ENCODE peak calls at places on chromosome 5, in four cellular contexts. F, Y, C and I are unnamed samples.
A peak's percentile ranks its signal among the peaks of the same experiment; 100 is the strongest.

GRCh38 chr5:59790399-59791130 is 103.0 kb downstream of the PDE4D start:
- DNase-seq in F (no peak), Y (no peak), C (no peak), I (no peak)

GRCh38 chr5:37665272-37665671 is 174.6 kb downstream of the GDNF start:
- DNase-seq in F (no peak), Y (no peak), C (no peak), I (no peak)

GRCh38 chr5:168721354-168721753 is 142.2 kb upstream of the PANK3 start:
- DNase-seq in F (no peak), Y (no peak), C (no peak), I (no peak)

GRCh38 chr5:16536246-16536645 is 70.6 kb upstream of the ZNF622 start:
- DNase-seq in F (no peak), Y (no peak), C (no peak), I (peak; percentile 7)

GRCh38 chr5:2906302-2907090 is 155.0 kb upstream of the IRX2 start:
- DNase-seq in F (no peak), Y (no peak), C (no peak), I (no peak)

GRCh38 chr5:74546796-74547195 is 93.7 kb downstream of the ENC1 start:
- DNase-seq in F (no peak), Y (no peak), C (no peak), I (no peak)

GRCh38 chr5:36978196-36978595 is 101.6 kb downstream of the NIPBL start:
- DNase-seq in F (no peak), Y (no peak), C (no peak), I (no peak)

GRCh38 chr5:152124413-152125082 is 199.9 kb upstream of the GLRA1 start:
- DNase-seq in F (no peak), Y (no peak), C (no peak), I (no peak)

GRCh38 chr5:4572297-4572696 is 567.8 kb upstream of the ADAMTS16 start:
- DNase-seq in F (no peak), Y (no peak), C (no peak), I (no peak)

GRCh38 chr5:1753490-1753889 is 46.1 kb downstream of the MRPL36 start:
- DNase-seq in F (no peak), Y (no peak), C (no peak), I (no peak)

GRCh38 chr5:124461857-124462423 is 284.5 kb downstream of the ZNF608 start:
- DNase-seq in F (no peak), Y (no peak), C (no peak), I (no peak)

GRCh38 chr5:154519375-154519774 is 41.3 kb upstream of the HAND1 start:
- DNase-seq in F (peak; percentile 4), Y (no peak), C (no peak), I (no peak)

GRCh38 chr5:116289276-116289675 is 204.5 kb downstream of the COMMD10 start:
- DNase-seq in F (no peak), Y (no peak), C (no peak), I (peak; percentile 7)

GRCh38 chr5:80174790-80175189 is 81.1 kb downstream of the SERINC5 start:
- DNase-seq in F (no peak), Y (no peak), C (no peak), I (no peak)

GRCh38 chr5:151058891-151059611 is 21.8 kb downstream of the TNIP1 start:
- DNase-seq in F (no peak), Y (no peak), C (no peak), I (no peak)

GRCh38 chr5:99032234-99033013 is 103.6 kb upstream of the CHD1 start:
- DNase-seq in F (peak; percentile 66), Y (peak; percentile 56), C (peak; percentile 46), I (peak; percentile 74)

GRCh38 chr5:54243483-54244080 is 66.8 kb downstream of the ARL15 start:
- DNase-seq in F (no peak), Y (peak; percentile 27), C (peak; percentile 35), I (peak; percentile 31)

GRCh38 chr5:163434410-163434866 is 3.0 kb upstream of the CCNG1 start:
- DNase-seq in F (no peak), Y (no peak), C (no peak), I (no peak)

GRCh38 chr5:150598046-150598445 is 42.4 kb upstream of the SYNPO start:
- DNase-seq in F (no peak), Y (no peak), C (no peak), I (no peak)

GRCh38 chr5:176773408-176774035 is 36.8 kb upstream of the UNC5A start:
- DNase-seq in F (no peak), Y (no peak), C (no peak), I (no peak)

GRCh38 chr5:69364414-69364813 is 4.9 kb downstream of the AK6 start:
- DNase-seq in F (no peak), Y (peak; percentile 21), C (peak; percentile 33), I (peak; percentile 29)

GRCh38 chr5:148179234-148179824 is 11.0 kb downstream of the SPINK14 start:
- DNase-seq in F (peak; percentile 45), Y (peak; percentile 48), C (no peak), I (peak; percentile 64)
- TF ChIP-seq TCF7L2 in F (no peak), Y (no peak), C (no peak), I (no peak)

DNA sequence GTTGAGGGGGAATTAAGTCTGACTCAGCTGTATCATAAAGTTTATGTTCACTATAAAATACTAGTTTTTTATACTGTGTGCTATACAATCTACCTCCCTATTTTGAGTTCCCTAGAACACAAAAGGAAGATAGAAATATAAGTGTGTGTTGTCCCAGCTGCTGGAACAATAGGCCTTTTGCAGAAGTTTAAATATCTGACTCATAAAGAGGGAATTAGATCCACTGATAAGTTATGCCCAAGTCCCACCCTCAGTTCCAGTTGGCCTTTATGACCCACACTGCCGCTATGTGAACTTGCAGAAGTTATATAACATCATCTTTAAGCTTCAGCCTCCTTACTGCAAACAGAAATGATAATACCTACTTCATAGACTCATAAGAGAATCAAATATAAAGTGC is 88.5 kb upstream of the DAB2 start:
- DNase-seq in F (no peak), Y (peak; percentile 1), C (no peak), I (peak; percentile 12)
- TF ChIP-seq TCF7L2 in F (no peak), Y (no peak), C (no peak), I (no peak)

DNA sequence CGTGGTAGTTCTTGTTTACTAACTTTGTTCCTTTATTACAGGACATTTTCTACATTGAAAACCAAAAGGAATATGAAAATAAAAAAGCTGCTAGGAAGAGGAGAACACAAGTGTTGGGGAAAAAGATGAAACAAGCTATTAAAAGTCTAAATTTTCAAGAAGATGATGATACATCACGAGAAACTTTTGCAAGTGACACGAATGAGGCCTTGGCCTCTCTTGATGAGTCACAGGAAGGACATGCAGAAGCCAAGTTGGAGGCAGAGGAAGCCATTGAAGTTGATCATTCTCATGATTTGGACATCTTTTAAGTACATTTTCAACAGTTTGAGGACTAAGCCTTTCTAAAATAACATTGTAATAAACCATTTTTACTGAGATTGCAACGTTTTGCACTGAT is 23.8 kb downstream of the PHAX start:
- DNase-seq in F (peak; percentile 27), Y (peak; percentile 73), C (no peak), I (peak; percentile 46)
- TF ChIP-seq TCF7L2 in F (no peak), Y (no peak), C (no peak), I (no peak)

GRCh38 chr5:65721775-65722574 is at the start of the genes NLN and SGTB:
- DNase-seq in F (no peak), Y (peak; percentile 37), C (peak; percentile 94), I (peak; percentile 63)
- TF ChIP-seq TCF7L2 in F (no peak), Y (no peak), C (no peak), I (no peak)

GRCh38 chr5:181118369-181118768 is 12.6 kb downstream of the OR2V1 start:
- DNase-seq in F (no peak), Y (no peak), C (no peak), I (no peak)

GRCh38 chr5:181111010-181111409 is 20.0 kb downstream of the OR2V1 start:
- DNase-seq in F (no peak), Y (no peak), C (no peak), I (no peak)

GRCh38 chr5:181119105-181119504 is 11.9 kb downstream of the OR2V1 start:
- DNase-seq in F (no peak), Y (no peak), C (no peak), I (no peak)

GRCh38 chr5:181114284-181114843 is 16.6 kb downstream of the OR2V1 start:
- DNase-seq in F (no peak), Y (no peak), C (no peak), I (no peak)

GRCh38 chr5:181114844-181115778 is 15.9 kb downstream of the OR2V1 start:
- DNase-seq in F (no peak), Y (no peak), C (no peak), I (no peak)
- TF ChIP-seq TCF7L2 in F (peak; percentile 78), Y (no peak), C (no peak), I (no peak)